ENCODE peak calls at places on chromosomes 5 and 9, in six cellular contexts. One of them, this sample, is unnamed.

GRCh38 chr9:122265265-122265900 is 701 bp downstream of the MRRF start:
- DNase-seq in SK-N-SH: no peak
- DNase-seq in HepG2: peak
- DNase-seq in esophagus muscularis mucosa: no peak
- DNase-seq in GM12878: peak
- DNase-seq in sigmoid colon: no peak
- DNase-seq in this sample: no peak

GRCh38 chr5:178340637-178341036 is 108.0 kb upstream of the PHYKPL start:
- DNase-seq in SK-N-SH: no peak
- DNase-seq in HepG2: no peak
- DNase-seq in esophagus muscularis mucosa: no peak
- DNase-seq in GM12878: no peak
- DNase-seq in sigmoid colon: peak
- DNase-seq in this sample: no peak

GRCh38 chr9:127915801-127916664 is 808 bp downstream of the ST6GALNAC4 start:
- DNase-seq in SK-N-SH: no peak
- DNase-seq in HepG2: no peak
- DNase-seq in esophagus muscularis mucosa: no peak
- DNase-seq in GM12878: no peak
- DNase-seq in sigmoid colon: no peak
- DNase-seq in this sample: no peak

GRCh38 chr9:95516736-95517558 is at the start of gene PTCH1:
- DNase-seq in SK-N-SH: peak
- DNase-seq in HepG2: no peak
- DNase-seq in esophagus muscularis mucosa: no peak
- DNase-seq in GM12878: no peak
- DNase-seq in sigmoid colon: peak
- DNase-seq in this sample: peak

GRCh38 chr5:149002053-149002452 is 60.8 kb downstream of the SH3TC2 start:
- DNase-seq in SK-N-SH: no peak
- DNase-seq in HepG2: peak
- DNase-seq in esophagus muscularis mucosa: peak
- DNase-seq in GM12878: no peak
- DNase-seq in sigmoid colon: no peak
- DNase-seq in this sample: no peak

GRCh38 chr5:133873936-133874585 is 94.4 kb downstream of the C5orf15 start:
- DNase-seq in SK-N-SH: no peak
- DNase-seq in HepG2: no peak
- DNase-seq in esophagus muscularis mucosa: no peak
- DNase-seq in GM12878: no peak
- DNase-seq in sigmoid colon: no peak
- DNase-seq in this sample: no peak

GRCh38 chr5:138536665-138537315 is 6.2 kb downstream of the ETF1 start:
- DNase-seq in SK-N-SH: peak
- DNase-seq in HepG2: peak
- DNase-seq in esophagus muscularis mucosa: no peak
- DNase-seq in GM12878: no peak
- DNase-seq in sigmoid colon: no peak
- DNase-seq in this sample: no peak

GRCh38 chr5:142322747-142323479 is 1.9 kb downstream of the SPRY4 start:
- DNase-seq in SK-N-SH: no peak
- DNase-seq in HepG2: no peak
- DNase-seq in esophagus muscularis mucosa: no peak
- DNase-seq in GM12878: no peak
- DNase-seq in sigmoid colon: peak
- DNase-seq in this sample: no peak

GRCh38 chr5:157511656-157512644 is 51.9 kb downstream of the NIPAL4 start:
- DNase-seq in SK-N-SH: no peak
- DNase-seq in HepG2: peak
- DNase-seq in esophagus muscularis mucosa: peak
- DNase-seq in GM12878: no peak
- DNase-seq in sigmoid colon: peak
- DNase-seq in this sample: peak

GRCh38 chr9:77864096-77864889 is 167.3 kb downstream of the GNAQ start:
- DNase-seq in SK-N-SH: no peak
- DNase-seq in HepG2: no peak
- DNase-seq in esophagus muscularis mucosa: no peak
- DNase-seq in GM12878: no peak
- DNase-seq in sigmoid colon: no peak
- DNase-seq in this sample: no peak

GRCh38 chr5:160133918-160134304 is 14.7 kb upstream of the PWWP2A start:
- DNase-seq in SK-N-SH: no peak
- DNase-seq in HepG2: no peak
- DNase-seq in esophagus muscularis mucosa: no peak
- DNase-seq in GM12878: no peak
- DNase-seq in sigmoid colon: no peak
- DNase-seq in this sample: no peak

GRCh38 chr5:180095545-180095944 is 24.0 kb upstream of the RNF130 start:
- DNase-seq in SK-N-SH: no peak
- DNase-seq in HepG2: no peak
- DNase-seq in esophagus muscularis mucosa: no peak
- DNase-seq in GM12878: no peak
- DNase-seq in sigmoid colon: no peak
- DNase-seq in this sample: no peak

GRCh38 chr5:180097926-180098325 is 26.4 kb upstream of the RNF130 start:
- DNase-seq in SK-N-SH: no peak
- DNase-seq in HepG2: no peak
- DNase-seq in esophagus muscularis mucosa: no peak
- DNase-seq in GM12878: no peak
- DNase-seq in sigmoid colon: no peak
- DNase-seq in this sample: no peak

GRCh38 chr5:180097163-180097894 is 25.8 kb upstream of the RNF130 start:
- DNase-seq in SK-N-SH: no peak
- DNase-seq in HepG2: no peak
- DNase-seq in esophagus muscularis mucosa: no peak
- DNase-seq in GM12878: no peak
- DNase-seq in sigmoid colon: no peak
- DNase-seq in this sample: no peak

GRCh38 chr5:180098526-180098925 is 27.0 kb upstream of the RNF130 start:
- DNase-seq in SK-N-SH: no peak
- DNase-seq in HepG2: no peak
- DNase-seq in esophagus muscularis mucosa: no peak
- DNase-seq in GM12878: no peak
- DNase-seq in sigmoid colon: no peak
- DNase-seq in this sample: no peak

GRCh38 chr5:180096616-180097015 is 25.1 kb upstream of the RNF130 start:
- DNase-seq in SK-N-SH: no peak
- DNase-seq in HepG2: no peak
- DNase-seq in esophagus muscularis mucosa: no peak
- DNase-seq in GM12878: no peak
- DNase-seq in sigmoid colon: no peak
- DNase-seq in this sample: no peak
- H3K27ac ChIP-seq in SK-N-SH: no peak
- H3K27ac ChIP-seq in HepG2: no peak
- H3K27ac ChIP-seq in esophagus muscularis mucosa: no peak
- H3K27ac ChIP-seq in GM12878: no peak
- H3K27ac ChIP-seq in sigmoid colon: no peak
- H3K27ac ChIP-seq in this sample: no peak

GRCh38 chr9:113614843-113615648 is 151.5 kb downstream of the RGS3 start:
- DNase-seq in SK-N-SH: no peak
- DNase-seq in HepG2: no peak
- DNase-seq in esophagus muscularis mucosa: no peak
- DNase-seq in GM12878: no peak
- DNase-seq in sigmoid colon: no peak
- DNase-seq in this sample: no peak
- TF ChIP-seq POLR2AphosphoS5 in SK-N-SH: no peak
- TF ChIP-seq POLR2AphosphoS5 in HepG2: no peak
- TF ChIP-seq POLR2AphosphoS5 in esophagus muscularis mucosa: peak
- TF ChIP-seq POLR2AphosphoS5 in GM12878: no peak
- TF ChIP-seq POLR2AphosphoS5 in sigmoid colon: peak
- TF ChIP-seq POLR2AphosphoS5 in this sample: no peak

GRCh38 chr9:33166263-33167083 is 663 bp downstream of the B4GALT1 start:
- DNase-seq in SK-N-SH: peak
- DNase-seq in HepG2: no peak
- DNase-seq in esophagus muscularis mucosa: no peak
- DNase-seq in GM12878: no peak
- DNase-seq in sigmoid colon: peak
- DNase-seq in this sample: peak

GRCh38 chr9:33164138-33164809 is 2.9 kb downstream of the B4GALT1 start:
- DNase-seq in SK-N-SH: no peak
- DNase-seq in HepG2: no peak
- DNase-seq in esophagus muscularis mucosa: no peak
- DNase-seq in GM12878: no peak
- DNase-seq in sigmoid colon: no peak
- DNase-seq in this sample: no peak

GRCh38 chr9:33167084-33167948 is at the start of gene B4GALT1:
- DNase-seq in SK-N-SH: peak
- DNase-seq in HepG2: peak
- DNase-seq in esophagus muscularis mucosa: peak
- DNase-seq in GM12878: peak
- DNase-seq in sigmoid colon: peak
- DNase-seq in this sample: peak

GRCh38 chr9:33163433-33164137 is 3.6 kb downstream of the B4GALT1 start:
- DNase-seq in SK-N-SH: no peak
- DNase-seq in HepG2: no peak
- DNase-seq in esophagus muscularis mucosa: no peak
- DNase-seq in GM12878: no peak
- DNase-seq in sigmoid colon: no peak
- DNase-seq in this sample: no peak

GRCh38 chr9:33165263-33166151 is 1.6 kb downstream of the B4GALT1 start:
- DNase-seq in SK-N-SH: no peak
- DNase-seq in HepG2: peak
- DNase-seq in esophagus muscularis mucosa: no peak
- DNase-seq in GM12878: peak
- DNase-seq in sigmoid colon: peak
- DNase-seq in this sample: peak
- TF ChIP-seq EP300 in SK-N-SH: no peak
- TF ChIP-seq EP300 in HepG2: peak
- TF ChIP-seq EP300 in esophagus muscularis mucosa: no peak
- TF ChIP-seq EP300 in GM12878: no peak
- TF ChIP-seq EP300 in sigmoid colon: no peak
- TF ChIP-seq EP300 in this sample: no peak

GRCh38 chr9:113488490-113488889 is 25.0 kb downstream of the RGS3 start:
- DNase-seq in SK-N-SH: no peak
- DNase-seq in HepG2: no peak
- DNase-seq in esophagus muscularis mucosa: no peak
- DNase-seq in GM12878: no peak
- DNase-seq in sigmoid colon: peak
- DNase-seq in this sample: no peak

GRCh38 chr9:113486327-113486726 is 22.8 kb downstream of the RGS3 start:
- DNase-seq in SK-N-SH: no peak
- DNase-seq in HepG2: no peak
- DNase-seq in esophagus muscularis mucosa: no peak
- DNase-seq in GM12878: no peak
- DNase-seq in sigmoid colon: peak
- DNase-seq in this sample: no peak

GRCh38 chr9:113485761-113486115 is 22.2 kb downstream of the RGS3 start:
- DNase-seq in SK-N-SH: no peak
- DNase-seq in HepG2: no peak
- DNase-seq in esophagus muscularis mucosa: no peak
- DNase-seq in GM12878: no peak
- DNase-seq in sigmoid colon: peak
- DNase-seq in this sample: no peak

GRCh38 chr9:113484258-113484730 is 20.8 kb downstream of the RGS3 start:
- DNase-seq in SK-N-SH: peak
- DNase-seq in HepG2: peak
- DNase-seq in esophagus muscularis mucosa: no peak
- DNase-seq in GM12878: no peak
- DNase-seq in sigmoid colon: peak
- DNase-seq in this sample: peak

GRCh38 chr9:113488071-113488470 is 24.5 kb downstream of the RGS3 start:
- DNase-seq in SK-N-SH: no peak
- DNase-seq in HepG2: no peak
- DNase-seq in esophagus muscularis mucosa: no peak
- DNase-seq in GM12878: no peak
- DNase-seq in sigmoid colon: no peak
- DNase-seq in this sample: peak
- H3K27ac ChIP-seq in SK-N-SH: no peak
- H3K27ac ChIP-seq in HepG2: no peak
- H3K27ac ChIP-seq in esophagus muscularis mucosa: peak
- H3K27ac ChIP-seq in GM12878: no peak
- H3K27ac ChIP-seq in sigmoid colon: peak
- H3K27ac ChIP-seq in this sample: peak

GRCh38 chr9:100428871-100429654 is 2.1 kb downstream of the MSANTD3 start:
- DNase-seq in SK-N-SH: no peak
- DNase-seq in HepG2: peak
- DNase-seq in esophagus muscularis mucosa: no peak
- DNase-seq in GM12878: no peak
- DNase-seq in sigmoid colon: no peak
- DNase-seq in this sample: no peak
- TF ChIP-seq POLR2AphosphoS5 in SK-N-SH: peak
- TF ChIP-seq POLR2AphosphoS5 in HepG2: no peak
- TF ChIP-seq POLR2AphosphoS5 in esophagus muscularis mucosa: peak
- TF ChIP-seq POLR2AphosphoS5 in GM12878: no peak
- TF ChIP-seq POLR2AphosphoS5 in sigmoid colon: peak
- TF ChIP-seq POLR2AphosphoS5 in this sample: peak

GRCh38 chr5:96492654-96493053 is 59.6 kb upstream of the PCSK1 start:
- DNase-seq in SK-N-SH: peak
- DNase-seq in HepG2: no peak
- DNase-seq in esophagus muscularis mucosa: no peak
- DNase-seq in GM12878: no peak
- DNase-seq in sigmoid colon: no peak
- DNase-seq in this sample: no peak
- TF ChIP-seq EP300 in SK-N-SH: no peak
- TF ChIP-seq EP300 in HepG2: no peak
- TF ChIP-seq EP300 in esophagus muscularis mucosa: no peak
- TF ChIP-seq EP300 in GM12878: no peak
- TF ChIP-seq EP300 in sigmoid colon: no peak
- TF ChIP-seq EP300 in this sample: no peak

DNA sequence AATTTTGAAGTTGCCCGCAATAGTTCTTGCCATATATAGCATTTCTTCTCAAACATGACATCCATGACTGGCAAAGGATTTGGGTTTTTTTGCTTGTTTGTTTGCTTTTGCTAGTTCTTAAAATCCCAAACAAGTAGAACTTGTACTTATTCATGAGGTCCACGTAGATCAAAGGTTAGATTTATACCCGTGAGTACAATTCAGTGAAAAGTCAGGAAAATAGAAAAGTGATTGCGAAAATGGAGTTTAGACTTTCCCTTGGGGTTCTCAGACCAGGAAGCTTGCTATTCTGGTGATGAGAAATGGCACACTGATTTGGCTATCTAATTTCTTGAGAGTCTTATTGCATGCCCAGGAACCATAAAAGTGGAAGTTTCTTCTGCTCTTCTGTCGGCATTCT is 304.7 kb downstream of the CTNND2 start:
- DNase-seq in SK-N-SH: no peak
- DNase-seq in HepG2: peak
- DNase-seq in esophagus muscularis mucosa: no peak
- DNase-seq in GM12878: no peak
- DNase-seq in sigmoid colon: no peak
- DNase-seq in this sample: no peak
- H3K27ac ChIP-seq in SK-N-SH: no peak
- H3K27ac ChIP-seq in HepG2: no peak
- H3K27ac ChIP-seq in esophagus muscularis mucosa: no peak
- H3K27ac ChIP-seq in GM12878: no peak
- H3K27ac ChIP-seq in sigmoid colon: no peak
- H3K27ac ChIP-seq in this sample: no peak